ENCODE peak calls at places on chromosomes 7 and 10, in five cellular contexts. Q, U, Y, M and X are unnamed samples.

GRCh38 chr7:894927-895450 is 18.6 kb downstream of the GET4 start:
- DNase-seq in Q (no peak), U (no peak), M (no peak), Y (no peak), X (no peak)

GRCh38 chr7:102814025-102814471 is 65.2 kb downstream of the FAM185A start:
- DNase-seq in Q (no peak), Y (no peak), U (no peak), M (no peak), X (no peak)

GRCh38 chr7:112745635-112746034 is 44.6 kb downstream of the TMEM168 start:
- DNase-seq in M (no peak), Q (no peak), Y (no peak), U (no peak), X (no peak)

GRCh38 chr7:126605056-126605455 is 647.7 kb downstream of the GRM8 start:
- DNase-seq in M (no peak), U (no peak), Q (no peak), Y (no peak), X (no peak)

GRCh38 chr7:112546723-112547513 is 66.1 kb downstream of the LSMEM1 start:
- DNase-seq in Y (no peak), U (no peak), M (no peak), Q (no peak), X (no peak)

GRCh38 chr10:17024461-17024860 is 105.2 kb downstream of the CUBN start:
- DNase-seq in Q (no peak), U (no peak), Y (no peak), M (no peak), X (no peak)

GRCh38 chr7:19442016-19442785 is 266.6 kb downstream of the POLR1F start:
- DNase-seq in U (no peak), Q (no peak), Y (peak; percentile 3), M (no peak), X (no peak)

GRCh38 chr7:115494529-115495147 is 535.9 kb downstream of the TFEC start:
- DNase-seq in Q (no peak), Y (no peak), M (no peak), U (no peak), X (no peak)

GRCh38 chr7:148153611-148154010 is 437.0 kb upstream of the C7orf33 start:
- DNase-seq in Y (no peak), M (peak; percentile 93), Q (peak; percentile 60), U (peak; percentile 78), X (no peak)

GRCh38 chr10:100562806-100563293 is 27.1 kb downstream of the HIF1AN start:
- DNase-seq in Q (peak; percentile 17), Y (peak; percentile 47), U (no peak), M (no peak), X (no peak)

GRCh38 chr7:29637374-29637773 is 73.7 kb downstream of the PRR15 start:
- DNase-seq in U (no peak), Y (no peak), Q (no peak), M (no peak), X (no peak)

GRCh38 chr10:44280615-44281014 is 104.3 kb downstream of the CXCL12 start:
- DNase-seq in M (no peak), Q (no peak), Y (no peak), U (no peak), X (peak; percentile 51)
- H3K27ac ChIP-seq in M (no peak overlapping the region), Q (no peak overlapping the region), Y (no peak overlapping the region), U (no peak overlapping the region), X (no peak overlapping the region)

GRCh38 chr7:108575156-108575555 is 5.5 kb downstream of the DNAJB9 start:
- DNase-seq in M (no peak), Q (no peak), U (no peak), Y (no peak), X (no peak)
- H3K4me3 ChIP-seq in M (no peak overlapping the region), Q (no peak overlapping the region), U (no peak overlapping the region), Y (no peak overlapping the region), X (no peak overlapping the region)

DNA sequence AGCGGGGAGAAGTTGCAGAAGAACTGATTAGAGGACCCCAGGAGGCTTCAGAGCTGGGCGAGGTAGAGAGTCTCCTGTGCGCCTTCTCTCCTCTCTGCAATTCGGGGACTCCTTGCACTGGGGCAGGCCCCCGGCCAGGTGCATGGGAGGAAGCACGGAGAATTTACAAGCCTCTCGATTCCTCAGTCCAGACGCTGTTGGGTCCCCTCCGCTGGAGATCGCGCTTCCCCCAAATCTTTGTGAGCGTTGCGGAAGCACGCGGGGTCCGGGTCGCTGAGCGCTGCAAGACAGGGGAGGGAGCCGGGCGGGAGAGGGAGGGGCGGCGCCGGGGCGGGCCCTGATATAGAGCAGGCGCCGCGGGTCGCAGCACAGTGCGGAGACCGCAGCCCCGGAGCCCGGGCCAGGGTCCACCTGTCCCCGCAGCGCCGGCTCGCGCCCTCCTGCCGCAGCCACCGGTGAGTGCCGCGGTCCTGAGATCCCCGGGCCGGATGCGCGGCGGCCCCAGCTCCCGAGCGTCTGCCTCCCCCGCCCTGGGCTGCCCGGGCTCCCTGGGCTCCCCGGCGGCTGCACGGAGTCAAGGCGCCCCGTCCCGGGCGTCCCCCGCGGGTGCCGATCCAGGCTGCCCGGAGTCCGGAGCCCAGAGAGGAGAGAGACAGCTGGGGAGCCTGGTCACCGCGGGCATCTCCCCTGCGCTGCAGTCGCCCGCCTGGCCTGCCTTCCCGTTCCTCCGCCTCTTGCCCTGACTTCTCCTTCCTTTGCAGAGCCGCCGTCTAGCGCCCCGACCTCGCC is at the start of gene PLAU:
- DNase-seq in Q (no peak), U (peak; percentile 74), Y (no peak), M (peak; percentile 44), X (peak; percentile 27)
- TF ChIP-seq POLR2A in Q (no peak), U (peak; percentile 79), Y (peak; percentile 88), M (no peak), X (no peak)

GRCh38 chr7:152315845-152316244 is 120.0 kb downstream of the KMT2C start:
- DNase-seq in M (no peak), Y (no peak), U (no peak), Q (no peak), X (no peak)

GRCh38 chr7:152313217-152313616 is 122.6 kb downstream of the KMT2C start:
- DNase-seq in U (no peak), Q (no peak), Y (no peak), M (no peak), X (no peak)

GRCh38 chr7:152312316-152312715 is 123.5 kb downstream of the KMT2C start:
- DNase-seq in U (no peak), Q (no peak), Y (no peak), M (no peak), X (no peak)

GRCh38 chr7:152313879-152314604 is 121.8 kb downstream of the KMT2C start:
- DNase-seq in M (no peak), U (peak; percentile 50), Q (no peak), Y (peak; percentile 43), X (no peak)
- H3K27ac ChIP-seq in M (peak overlapping the region; percentile 51), U (no peak overlapping the region), Q (no peak overlapping the region), Y (peak overlapping the region; percentile 40), X (no peak overlapping the region)

GRCh38 chr10:84539244-84539643 is 210.9 kb downstream of the CCSER2 start:
- DNase-seq in Y (no peak), Q (no peak), U (no peak), M (no peak), X (no peak)

GRCh38 chr10:84542552-84542951 is 214.2 kb downstream of the CCSER2 start:
- DNase-seq in U (no peak), M (no peak), Y (no peak), Q (no peak), X (no peak)

GRCh38 chr10:84540022-84540616 is 211.7 kb downstream of the CCSER2 start:
- DNase-seq in Y (peak; percentile 33), M (no peak), U (no peak), Q (no peak), X (no peak)

GRCh38 chr10:84541289-84541637 is 212.9 kb downstream of the CCSER2 start:
- DNase-seq in Y (no peak), U (no peak), Q (no peak), M (no peak), X (no peak)

DNA sequence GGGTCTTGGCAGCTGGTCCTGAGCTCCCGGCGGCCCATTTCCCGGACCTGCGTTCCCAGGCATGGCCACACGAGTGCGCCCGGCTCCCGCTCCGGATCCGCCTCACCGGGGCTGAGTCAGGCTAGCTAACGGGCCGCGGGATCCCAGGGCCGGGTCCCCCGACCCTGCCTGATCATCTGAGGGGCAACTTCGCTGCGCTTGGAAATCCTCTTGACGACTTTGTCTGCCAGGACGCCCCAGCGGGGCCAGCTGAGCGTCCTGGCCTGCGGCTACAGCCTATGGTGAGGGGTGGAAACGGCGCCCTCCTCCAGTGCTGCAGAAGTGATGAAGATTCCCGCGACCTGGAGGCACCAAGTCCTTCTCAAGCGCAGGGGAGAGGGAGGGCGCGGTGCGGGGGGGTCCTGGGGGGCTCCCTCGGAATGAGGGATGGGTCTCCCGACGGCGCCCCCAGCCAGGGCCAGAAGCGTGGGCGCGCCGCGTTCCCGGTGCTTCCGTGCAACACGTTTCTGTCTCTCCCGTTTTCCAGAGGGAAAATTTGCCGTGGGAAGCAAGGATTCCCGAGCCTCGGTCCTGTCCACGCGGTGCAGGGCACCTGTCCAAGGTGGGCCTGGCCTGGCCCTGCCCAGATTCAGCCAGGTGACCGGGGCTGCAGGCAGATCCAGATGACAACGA is 212.4 kb downstream of the CCSER2 start:
- DNase-seq in U (peak; percentile 43), M (peak; percentile 64), Y (peak; percentile 62), Q (peak; percentile 33), X (peak; percentile 25)
- H3K4me3 ChIP-seq in U (peak overlapping the region; percentile 44), M (peak overlapping the region; percentile 38), Y (peak overlapping the region; percentile 47), Q (peak overlapping the region; percentile 14), X (peak overlapping the region; percentile 13)

GRCh38 chr7:50307368-50308012 is 3.0 kb downstream of the IKZF1 start:
- DNase-seq in M (no peak), Q (no peak), U (no peak), Y (no peak), X (no peak)
- TF ChIP-seq POLR2A in M (no peak), Q (no peak), U (no peak), Y (no peak), X (no peak)